ENCODE peak calls at places on chromosomes 3 and 15, in eight cellular contexts. S, Y, W, T, A, E, U and G are unnamed samples.

GRCh38 chr15:87660494-87661129 is 595.9 kb downstream of the NTRK3 start:
- DNase-seq in Y (no peak), A (no peak), W (no peak), S (no peak), T (no peak), U (no peak), E (no peak), G (peak; percentile 6)

GRCh38 chr3:122942937-122943827 is 84.4 kb downstream of the SEMA5B start:
- DNase-seq in T (peak; percentile 69), S (peak; percentile 4), Y (no peak), W (peak; percentile 58), E (peak; percentile 34), U (peak; percentile 60), A (peak; percentile 28), G (peak; percentile 63)

GRCh38 chr15:90221251-90221900 is 12.4 kb downstream of the CIB1 start:
- DNase-seq in W (peak; percentile 93), E (no peak), T (peak; percentile 74), S (peak; percentile 33), Y (no peak), A (peak; percentile 68), U (peak; percentile 59), G (peak; percentile 94)

GRCh38 chr15:86756688-86757087 is 677.0 kb downstream of the AGBL1 start:
- DNase-seq in T (no peak), U (no peak), W (no peak), Y (no peak), S (no peak), E (peak; percentile 20), A (peak; percentile 1), G (no peak)

GRCh38 chr15:75051711-75052110 is 28.3 kb downstream of the PPCDC start:
- DNase-seq in A (no peak), S (no peak), Y (no peak), E (no peak), T (no peak), U (no peak), W (no peak), G (no peak)

GRCh38 chr3:95235916-95236315 is 1173.1 kb downstream of the NSUN3 start:
- DNase-seq in E (peak; percentile 11), Y (no peak), W (no peak), A (no peak), T (no peak), S (no peak), U (no peak), G (no peak)

GRCh38 chr3:105364113-105364512 is 2.6 kb upstream of the ALCAM start:
- DNase-seq in A (no peak), S (no peak), Y (no peak), W (peak; percentile 83), U (no peak), E (peak; percentile 71), T (peak; percentile 89), G (no peak)

GRCh38 chr3:171824824-171825221 is 14.5 kb upstream of the PLD1 start:
- DNase-seq in A (no peak), W (peak; percentile 79), U (no peak), Y (no peak), S (no peak), E (peak; percentile 79), T (no peak), G (peak; percentile 65)

GRCh38 chr15:80966431-80967197 is 23.0 kb downstream of the MESD start:
- DNase-seq in Y (no peak), A (no peak), E (no peak), S (no peak), T (no peak), U (no peak), W (no peak), G (no peak)

GRCh38 chr15:49881866-49882265 is 237.2 kb downstream of the ATP8B4 start:
- DNase-seq in E (no peak), W (no peak), U (no peak), A (no peak), S (no peak), Y (no peak), T (no peak), G (no peak)

GRCh38 chr3:150743508-150743907 is 19.5 kb downstream of the SIAH2 start:
- DNase-seq in Y (no peak), U (no peak), S (no peak), W (peak; percentile 54), T (peak; percentile 76), E (peak; percentile 98), A (no peak), G (peak; percentile 20)

GRCh38 chr3:157086775-157087174 is 73.2 kb downstream of the CCNL1 start:
- DNase-seq in E (no peak), U (no peak), Y (no peak), W (no peak), A (no peak), T (no peak), S (no peak), G (no peak)

GRCh38 chr3:112785321-112786001 is 61.2 kb downstream of the CD200R1L start:
- DNase-seq in W (no peak), E (no peak), Y (no peak), T (no peak), U (no peak), S (no peak), A (no peak), G (peak; percentile 49)

GRCh38 chr3:157618075-157618760 is 115.0 kb upstream of the VEPH1 start:
- DNase-seq in E (peak; percentile 83), T (peak; percentile 79), U (peak; percentile 81), A (peak; percentile 83), Y (no peak), S (no peak), W (peak; percentile 82), G (peak; percentile 82)

GRCh38 chr15:85383470-85384148 is 3.2 kb downstream of the AKAP13 start:
- DNase-seq in Y (no peak), W (no peak), S (no peak), U (no peak), E (no peak), T (no peak), A (no peak), G (no peak)

GRCh38 chr3:40557558-40558161 is 32.9 kb downstream of the ZNF621 start:
- DNase-seq in U (no peak), Y (no peak), A (no peak), S (no peak), T (no peak), W (no peak), E (no peak), G (peak; percentile 4)

GRCh38 chr15:45377630-45378148 is 655 bp downstream of the GATM start:
- DNase-seq in Y (no peak), E (no peak), S (peak; percentile 39), T (no peak), W (no peak), A (peak; percentile 78), U (no peak), G (no peak)

GRCh38 chr3:29286841-29287240 is 6.0 kb downstream of the RBMS3 start:
- DNase-seq in S (no peak), E (peak; percentile 38), T (peak; percentile 69), W (peak; percentile 70), Y (no peak), U (no peak), A (no peak), G (no peak)

GRCh38 chr3:27877122-27878011 is 155.2 kb upstream of the EOMES start:
- DNase-seq in W (no peak), Y (no peak), E (no peak), S (no peak), U (no peak), A (no peak), T (no peak), G (no peak)

GRCh38 chr3:172096881-172097420 is 57.6 kb downstream of the FNDC3B start:
- DNase-seq in E (peak; percentile 94), S (no peak), A (no peak), W (peak; percentile 90), T (peak; percentile 75), U (no peak), Y (no peak), G (peak; percentile 82)

GRCh38 chr3:109532257-109533216 is 195.2 kb upstream of the DPPA4 start:
- DNase-seq in Y (no peak), S (no peak), T (peak; percentile 85), W (peak; percentile 90), E (peak; percentile 55), A (no peak), U (peak; percentile 77), G (peak; percentile 88)